ENCODE peak calls at places on chromosome X, in five cellular contexts. Z, A, W, B and O are unnamed samples.

GRCh38 chrX:99602107-99602506 is 808.0 kb downstream of the PCDH19 start:
- DNase-seq in Z (no peak), A (no peak), W (no peak), B (no peak), O (no peak)

GRCh38 chrX:153631346-153631745 is 15.7 kb upstream of the DUSP9 start:
- DNase-seq in Z (no peak), A (no peak), W (no peak), B (no peak), O (no peak)

GRCh38 chrX:132375941-132376340 is 112.9 kb downstream of the MBNL3 start:
- DNase-seq in Z (no peak), A (no peak), W (peak; percentile 0), B (no peak), O (no peak)

GRCh38 chrX:15245896-15246295 is 24.0 kb downstream of the ASB9 start:
- DNase-seq in Z (no peak), A (no peak), W (no peak), B (no peak), O (no peak)

GRCh38 chrX:39883664-39884063 is 214.1 kb downstream of the BCOR start:
- DNase-seq in Z (no peak), A (no peak), W (no peak), B (no peak), O (no peak)

GRCh38 chrX:55056820-55057690 is 17.8 kb upstream of the PAGE2B start:
- DNase-seq in Z (no peak), A (no peak), W (peak; percentile 81), B (no peak), O (no peak)

GRCh38 chrX:39260965-39261364 is 459.7 kb downstream of the MID1IP1 start:
- DNase-seq in Z (no peak), A (no peak), W (no peak), B (no peak), O (no peak)

GRCh38 chrX:19372170-19373033 is 28.7 kb downstream of the PDHA1 start:
- DNase-seq in Z (peak; percentile 52), A (peak; percentile 62), W (peak; percentile 75), B (no peak), O (peak; percentile 66)

GRCh38 chrX:21798677-21799219 is 40.7 kb upstream of the MBTPS2 start:
- DNase-seq in Z (no peak), A (peak; percentile 26), W (no peak), B (no peak), O (no peak)

GRCh38 chrX:40933132-40934078 is 151.8 kb upstream of the USP9X start:
- DNase-seq in Z (no peak), A (no peak), W (peak; percentile 82), B (no peak), O (no peak)

GRCh38 chrX:150683536-150684146 is 9.6 kb upstream of the MTMR1 start:
- DNase-seq in Z (no peak), A (no peak), W (peak; percentile 31), B (no peak), O (no peak)

GRCh38 chrX:50813843-50814661 is at the start of gene SHROOM4:
- DNase-seq in Z (peak; percentile 20), A (peak; percentile 28), W (peak; percentile 90), B (no peak), O (peak; percentile 57)

GRCh38 chrX:107541244-107541643 is 87.1 kb upstream of the PRPS1 start:
- DNase-seq in Z (no peak), A (no peak), W (no peak), B (no peak), O (no peak)

GRCh38 chrX:39396358-39396995 is 595.2 kb downstream of the MID1IP1 start:
- DNase-seq in Z (no peak), A (no peak), W (no peak), B (no peak), O (no peak)

GRCh38 chrX:119734897-119735339 is 23.5 kb upstream of the SOWAHD start:
- DNase-seq in Z (no peak), A (peak; percentile 49), W (peak; percentile 13), B (no peak), O (peak; percentile 26)

GRCh38 chrX:131041652-131042051 is 16.5 kb upstream of the ARHGAP36 start:
- DNase-seq in Z (no peak), A (no peak), W (no peak), B (no peak), O (no peak)

GRCh38 chrX:66633541-66633940 is 5.3 kb downstream of the EDA2R start:
- DNase-seq in Z (peak; percentile 20), A (no peak), W (no peak), B (no peak), O (no peak)

GRCh38 chrX:28756175-28756574 is 168.9 kb downstream of the IL1RAPL1 start:
- DNase-seq in Z (no peak), A (no peak), W (no peak), B (no peak), O (no peak)

GRCh38 chrX:119238557-119238956 is 2.5 kb downstream of the PGRMC1 start:
- DNase-seq in Z (no peak), A (no peak), W (no peak), B (no peak), O (no peak)

GRCh38 chrX:154411322-154411980 is at the start of gene TAFAZZIN:
- DNase-seq in Z (peak; percentile 63), A (peak; percentile 78), W (peak; percentile 58), B (peak; percentile 77), O (peak; percentile 78)

GRCh38 chrX:39174761-39175417 is 373.6 kb downstream of the MID1IP1 start:
- DNase-seq in Z (peak; percentile 38), A (peak; percentile 38), W (peak; percentile 19), B (no peak), O (no peak)

GRCh38 chrX:80765226-80765625 is 44.5 kb downstream of the BRWD3 start:
- DNase-seq in Z (no peak), A (no peak), W (no peak), B (no peak), O (no peak)

GRCh38 chrX:64975491-64975890 is 759 bp downstream of the ZC4H2 start:
- DNase-seq in Z (peak; percentile 17), A (peak; percentile 28), W (peak; percentile 47), B (no peak), O (peak; percentile 29)

GRCh38 chrX:40871385-40872082 is 136.2 kb upstream of the MED14 start:
- DNase-seq in Z (no peak), A (no peak), W (peak; percentile 52), B (no peak), O (no peak)

GRCh38 chrX:10884246-10884645 is 226.9 kb upstream of the HCCS start:
- DNase-seq in Z (no peak), A (no peak), W (no peak), B (no peak), O (no peak)

GRCh38 chrX:103531002-103531401 is 11.7 kb upstream of the RAB40A start:
- DNase-seq in Z (no peak), A (no peak), W (no peak), B (no peak), O (no peak)

GRCh38 chrX:133958997-133959688 is 26.3 kb downstream of the GPC3 start:
- DNase-seq in Z (no peak), A (no peak), W (no peak), B (no peak), O (no peak)
- TF ChIP-seq POLR2A in Z (no peak), A (no peak), W (no peak), B (no peak), O (no peak)

DNA sequence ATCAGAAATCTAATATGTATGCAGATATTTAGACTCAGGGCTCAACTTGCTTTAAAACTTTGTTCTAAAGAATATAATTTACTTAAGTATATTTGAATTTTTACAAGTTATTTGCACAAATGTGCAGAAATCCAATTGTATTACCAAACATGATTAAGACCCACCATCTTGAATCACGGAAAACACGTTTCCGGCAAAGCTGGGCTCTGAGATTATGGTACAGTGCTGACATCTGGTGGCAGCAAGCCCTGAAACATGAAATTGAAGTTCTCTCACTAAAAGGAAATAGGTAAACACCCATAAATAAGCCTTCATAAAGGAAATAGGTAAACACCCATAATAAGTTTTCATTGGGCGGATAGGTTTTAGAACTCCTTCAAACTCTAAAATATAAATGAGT is 98.3 kb upstream of the MAOA start:
- DNase-seq in Z (peak; percentile 33), A (peak; percentile 63), W (peak; percentile 59), B (no peak), O (peak; percentile 32)
- TF ChIP-seq CTCF in Z (peak; percentile 49), A (peak; percentile 38), W (peak; percentile 55), B (peak; percentile 22), O (peak; percentile 43)

DNA sequence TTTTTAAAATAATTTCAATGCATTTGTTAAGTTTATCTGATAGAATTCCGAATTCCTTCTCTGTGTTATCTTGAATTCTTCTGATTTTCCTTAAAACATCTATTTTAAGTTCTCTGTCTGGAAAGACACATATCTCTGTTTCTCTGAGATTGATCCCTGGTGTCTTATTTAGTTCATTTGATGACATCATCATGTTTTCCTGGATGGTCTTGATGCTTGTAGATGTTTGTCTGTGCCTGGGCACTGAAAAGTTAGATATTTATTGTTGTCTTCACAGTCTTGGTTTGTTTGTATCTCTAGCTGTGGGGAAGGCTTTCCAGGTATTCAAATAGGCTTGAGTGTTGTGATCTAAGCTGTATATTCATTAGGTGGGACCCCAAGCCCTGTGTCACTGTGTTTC is 1028.8 kb downstream of the GLUD2 start:
- DNase-seq in Z (no peak), A (no peak), W (no peak), B (no peak), O (no peak)
- H3K27ac ChIP-seq in Z (no peak overlapping the region), A (no peak overlapping the region), W (no peak overlapping the region), B (no peak overlapping the region), O (no peak overlapping the region)

GRCh38 chrX:109268340-109268739 is 213.5 kb downstream of the GUCY2F start:
- DNase-seq in Z (no peak), A (no peak), W (no peak), B (no peak), O (no peak)
- TF ChIP-seq POLR2A in Z (no peak), A (no peak), W (no peak), B (no peak), O (no peak)

GRCh38 chrX:49187028-49187394 is 838 bp upstream of the PRICKLE3 start:
- DNase-seq in Z (no peak), A (no peak), W (no peak), B (no peak), O (no peak)

GRCh38 chrX:49187526-49187925 is 1.4 kb upstream of the PRICKLE3 start:
- DNase-seq in Z (no peak), A (no peak), W (no peak), B (no peak), O (no peak)

GRCh38 chrX:49185062-49185394 is 1.1 kb downstream of the PRICKLE3 start:
- DNase-seq in Z (no peak), A (no peak), W (no peak), B (no peak), O (no peak)

GRCh38 chrX:49184294-49185061 is 1.7 kb downstream of the PRICKLE3 start:
- DNase-seq in Z (peak; percentile 97), A (peak; percentile 93), W (peak; percentile 87), B (peak; percentile 95), O (peak; percentile 91)

DNA sequence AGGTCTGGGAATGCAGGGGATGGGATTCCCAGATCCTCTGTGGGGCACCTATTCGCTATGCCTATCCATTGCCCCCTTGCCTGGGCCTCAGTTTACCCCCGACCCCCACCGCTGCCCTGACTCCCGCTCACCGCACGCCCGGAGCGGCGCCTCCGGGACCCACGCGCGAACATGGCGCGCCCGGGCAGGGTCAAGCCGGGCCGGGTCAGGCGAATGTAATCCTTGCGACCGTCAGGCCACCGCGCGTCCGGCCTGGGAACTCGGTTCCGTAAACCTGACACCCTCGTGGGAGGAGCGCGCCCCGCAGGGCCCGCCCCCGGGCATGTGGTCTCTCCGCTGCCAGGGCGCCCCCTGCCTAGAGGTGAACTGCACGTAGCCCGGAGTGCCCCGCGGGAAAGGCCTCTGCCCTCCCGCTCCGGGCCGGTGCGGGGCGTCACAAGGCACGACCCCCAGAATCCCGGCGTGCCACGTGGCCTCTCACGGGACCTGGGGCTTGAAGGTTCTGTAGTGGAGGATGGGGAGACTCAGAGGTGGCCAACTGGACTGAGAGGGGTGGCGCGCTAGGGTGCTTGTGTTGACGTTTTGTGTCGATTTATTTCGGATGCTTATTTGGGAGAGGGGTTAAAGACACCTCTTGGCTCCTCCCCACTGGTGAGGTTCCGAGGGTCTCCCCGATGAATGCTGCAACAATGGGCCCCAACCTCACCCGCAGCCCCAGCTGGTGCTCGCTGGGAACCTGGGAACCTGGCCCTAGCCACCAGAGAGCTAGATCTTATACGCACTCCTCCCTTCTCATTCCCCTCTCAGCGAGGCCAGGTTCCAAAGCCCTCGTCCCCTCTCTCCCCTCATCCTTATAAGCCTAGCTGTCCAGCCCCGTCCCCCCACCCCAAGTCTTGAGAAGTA is at the start of gene PRICKLE3:
- DNase-seq in Z (peak; percentile 79), A (peak; percentile 86), W (peak; percentile 55), B (peak; percentile 89), O (peak; percentile 91)
- TF ChIP-seq CTCF in Z (peak; percentile 15), A (no peak), W (peak; percentile 40), B (no peak), O (peak; percentile 11)